ENCODE peak calls at places on chromosomes 13 and 19, in four cellular contexts. X is mammary epithelial cell; W is progenitor cell of endocrine pancreas; O is stimulated activated CD4-positive, alpha-beta T cell treated with anti-CD3 and anti-CD28 coated beads, Interleukin-12 subunit alpha, Interleukin-12 subunit beta, amount 100 ng/mL, for 4 hours. Q is an unnamed sample.

GRCh38 chr19:15300533-15301194 is 31.7 kb downstream of the BRD4 start:
- DNase-seq in X (no peak), W (no peak), O (no peak), Q (no peak)

GRCh38 chr19:7534531-7534980 is 961 bp upstream of the PNPLA6 start:
- DNase-seq in X (peak), W (no peak), O (peak), Q (no peak)

GRCh38 chr13:29892149-29892548 is 41.7 kb upstream of the UBL3 start:
- DNase-seq in X (no peak), W (no peak), O (no peak), Q (no peak)

GRCh38 chr19:39342647-39343305 is 555 bp downstream of the SAMD4B start:
- DNase-seq in X (no peak), W (peak), O (no peak), Q (no peak)

GRCh38 chr13:110554227-110554836 is 7.2 kb downstream of the RAB20 start:
- DNase-seq in X (no peak), W (no peak), O (no peak), Q (no peak)

GRCh38 chr13:74573654-74574053 is 439.4 kb upstream of the KLF12 start:
- DNase-seq in X (no peak), W (no peak), O (no peak), Q (no peak)

GRCh38 chr13:82758056-82758455 is 1124.2 kb downstream of the SLITRK1 start:
- DNase-seq in X (peak), W (no peak), O (no peak), Q (no peak)

GRCh38 chr19:18086590-18087138 is at the start of gene IL12RB1:
- DNase-seq in X (no peak), W (no peak), O (peak), Q (no peak)